ENCODE peak calls at places on chromosome 5, in seven cellular contexts. H, K, S, E, Y, R and I are unnamed samples.

GRCh38 chr5:138170299-138170698 is 8.1 kb downstream of the BRD8 start:
- DNase-seq in H (no peak), K (no peak), S (no peak), E (no peak), Y (no peak), R (no peak), I (no peak)

GRCh38 chr5:56910123-56910951 is 941 bp downstream of the SETD9 start:
- DNase-seq in H (no peak), K (no peak), S (peak; percentile 41), E (peak; percentile 47), Y (peak; percentile 49), R (no peak), I (peak; percentile 75)

GRCh38 chr5:134046330-134046729 is 41.6 kb upstream of the VDAC1 start:
- DNase-seq in H (no peak), K (no peak), S (no peak), E (no peak), Y (no peak), R (no peak), I (no peak)

GRCh38 chr5:179357036-179357435 is 11.8 kb upstream of the ADAMTS2 start:
- DNase-seq in H (no peak), K (no peak), S (no peak), E (no peak), Y (no peak), R (no peak), I (no peak)

GRCh38 chr5:156715287-156715686 is 134.8 kb upstream of the PPP1R2B start:
- DNase-seq in H (no peak), K (no peak), S (no peak), E (no peak), Y (no peak), R (no peak), I (no peak)

GRCh38 chr5:109485030-109485429 is 75.3 kb upstream of the PJA2 start:
- DNase-seq in H (peak; percentile 61), K (peak; percentile 59), S (no peak), E (peak; percentile 61), Y (peak; percentile 85), R (no peak), I (peak; percentile 83)

GRCh38 chr5:79856456-79857055 is 134.5 kb downstream of the MTX3 start:
- DNase-seq in H (no peak), K (no peak), S (no peak), E (no peak), Y (no peak), R (no peak), I (no peak)

GRCh38 chr5:29230526-29231050 is 1962.9 kb upstream of the CDH6 start:
- DNase-seq in H (no peak), K (no peak), S (no peak), E (no peak), Y (no peak), R (no peak), I (no peak)

GRCh38 chr5:146388418-146388817 is 49.8 kb downstream of the POU4F3 start:
- DNase-seq in H (no peak), K (no peak), S (no peak), E (no peak), Y (no peak), R (no peak), I (no peak)

GRCh38 chr5:102959055-102959454 is 160.9 kb downstream of the GIN1 start:
- DNase-seq in H (no peak), K (peak; percentile 94), S (no peak), E (no peak), Y (no peak), R (no peak), I (no peak)

GRCh38 chr5:93294184-93294583 is 286.8 kb downstream of the NR2F1-AS1 start:
- DNase-seq in H (no peak), K (no peak), S (no peak), E (no peak), Y (no peak), R (no peak), I (no peak)

GRCh38 chr5:59071755-59072549 is 489.1 kb downstream of the RAB3C start:
- DNase-seq in H (no peak), K (no peak), S (no peak), E (no peak), Y (no peak), R (no peak), I (no peak)

GRCh38 chr5:59065551-59065950 is 482.7 kb downstream of the RAB3C start:
- DNase-seq in H (no peak), K (no peak), S (no peak), E (no peak), Y (no peak), R (no peak), I (no peak)

GRCh38 chr5:59066367-59067163 is 483.7 kb downstream of the RAB3C start:
- DNase-seq in H (no peak), K (peak; percentile 30), S (no peak), E (no peak), Y (no peak), R (no peak), I (no peak)

GRCh38 chr5:59067976-59068651 is 485.2 kb downstream of the RAB3C start:
- DNase-seq in H (no peak), K (no peak), S (no peak), E (no peak), Y (no peak), R (no peak), I (no peak)

GRCh38 chr5:59069438-59070079 is 486.7 kb downstream of the RAB3C start:
- DNase-seq in H (no peak), K (peak; percentile 98), S (no peak), E (peak; percentile 37), Y (peak; percentile 65), R (no peak), I (no peak)
- H3K4me1 ChIP-seq in H (no peaks in the 10 kb centered on the region), K (no peaks in the 10 kb centered on the region), S (no peaks in the 10 kb centered on the region), E (peaks cover 6% of the 10 kb centered on the region), Y (no peaks in the 10 kb centered on the region), R (no peaks in the 10 kb centered on the region), I (no peaks in the 10 kb centered on the region)

DNA sequence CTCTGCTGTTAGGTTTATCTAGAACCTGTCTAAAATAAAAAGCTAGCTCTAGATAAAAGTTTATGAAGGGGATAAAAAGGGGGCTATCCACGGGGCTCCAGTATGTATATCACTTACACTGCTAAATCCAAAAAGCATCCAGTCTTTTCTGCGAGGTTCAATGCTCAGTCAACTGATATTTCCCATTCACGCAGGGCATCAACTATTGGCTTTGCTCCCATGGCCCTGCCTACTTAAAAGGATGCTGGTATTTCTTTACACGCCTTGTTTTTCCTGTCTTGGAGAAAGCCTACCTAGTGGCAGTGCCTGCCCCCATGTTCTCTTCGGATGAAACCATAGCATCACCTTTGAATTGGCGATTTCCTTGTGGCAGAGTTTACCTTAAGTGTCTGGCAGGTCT is 8.1 kb downstream of the SPRY4 start:
- DNase-seq in H (no peak), K (no peak), S (no peak), E (no peak), Y (no peak), R (no peak), I (no peak)
- H3K4me1 ChIP-seq in H (peaks cover 31% of the 10 kb centered on the region), K (peaks cover 35% of the 10 kb centered on the region), S (peaks cover 18% of the 10 kb centered on the region), E (peaks cover 100% of the 10 kb centered on the region), Y (no peaks in the 10 kb centered on the region), R (peaks cover 3% of the 10 kb centered on the region), I (peaks cover 24% of the 10 kb centered on the region)

GRCh38 chr5:154608531-154609011 is 130.5 kb upstream of the HAND1 start:
- DNase-seq in H (no peak), K (no peak), S (no peak), E (no peak), Y (no peak), R (no peak), I (no peak)

GRCh38 chr5:154606246-154606645 is 128.2 kb upstream of the HAND1 start:
- DNase-seq in H (no peak), K (no peak), S (no peak), E (no peak), Y (no peak), R (no peak), I (no peak)

GRCh38 chr5:154607746-154608145 is 129.7 kb upstream of the HAND1 start:
- DNase-seq in H (no peak), K (no peak), S (no peak), E (no peak), Y (no peak), R (no peak), I (no peak)

GRCh38 chr5:154603978-154604679 is 126.1 kb upstream of the HAND1 start:
- DNase-seq in H (no peak), K (peak; percentile 58), S (no peak), E (peak; percentile 21), Y (peak; percentile 6), R (no peak), I (no peak)

DNA sequence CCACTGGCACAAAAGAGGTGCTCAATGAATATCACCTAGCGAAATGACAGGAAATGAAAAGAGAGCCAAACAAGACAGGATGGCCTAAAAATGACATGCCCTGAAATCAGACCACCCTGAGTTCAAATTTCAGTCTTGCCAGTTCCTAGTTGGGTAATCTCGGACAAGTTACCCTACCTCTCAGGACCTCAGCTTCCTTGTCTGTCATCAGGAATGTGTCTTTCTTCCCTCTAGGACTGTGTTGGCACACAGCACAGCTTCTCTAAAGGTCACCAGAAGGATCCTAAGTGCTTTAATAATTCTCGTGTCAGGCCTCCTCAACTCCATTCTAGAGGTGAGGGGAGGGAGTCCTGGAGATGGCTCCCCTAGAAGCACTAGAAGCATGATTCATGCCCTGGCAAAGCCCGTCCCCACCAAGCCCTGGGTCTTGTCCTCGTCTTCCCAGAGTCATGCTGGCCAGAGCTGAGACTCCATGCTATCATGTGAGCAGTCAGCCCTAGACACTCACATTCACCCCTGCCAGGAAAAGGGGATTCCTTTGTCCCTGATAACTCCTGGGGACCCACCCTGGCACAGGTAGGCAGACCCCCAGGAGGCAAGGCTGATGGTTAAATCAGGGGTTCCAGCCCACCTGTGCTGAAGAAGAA is 128.8 kb upstream of the HAND1 start:
- DNase-seq in H (no peak), K (no peak), S (no peak), E (no peak), Y (no peak), R (no peak), I (no peak)
- H3K4me1 ChIP-seq in H (no peaks in the 10 kb centered on the region), K (peaks cover 17% of the 10 kb centered on the region), S (peaks cover 8% of the 10 kb centered on the region), E (peaks cover 15% of the 10 kb centered on the region), Y (peaks cover 21% of the 10 kb centered on the region), R (no peaks in the 10 kb centered on the region), I (peaks cover 12% of the 10 kb centered on the region)

GRCh38 chr5:142811840-142812557 is 41.8 kb downstream of the ARHGAP26 start:
- DNase-seq in H (no peak), K (no peak), S (no peak), E (no peak), Y (no peak), R (no peak), I (no peak)
- H3K4me1 ChIP-seq in H (peaks cover 14% of the 10 kb centered on the region), K (peaks cover 15% of the 10 kb centered on the region), S (no peaks in the 10 kb centered on the region), E (peaks cover 100% of the 10 kb centered on the region), Y (peaks cover 32% of the 10 kb centered on the region), R (peaks cover 7% of the 10 kb centered on the region), I (peaks cover 17% of the 10 kb centered on the region)

GRCh38 chr5:61301820-61302563 is 30.1 kb upstream of the ZSWIM6 start:
- DNase-seq in H (peak; percentile 68), K (peak; percentile 99), S (no peak), E (peak; percentile 46), Y (peak; percentile 94), R (no peak), I (peak; percentile 68)

GRCh38 chr5:61304611-61305369 is 27.3 kb upstream of the ZSWIM6 start:
- DNase-seq in H (peak; percentile 77), K (peak; percentile 97), S (peak; percentile 52), E (no peak), Y (peak; percentile 77), R (no peak), I (peak; percentile 82)

GRCh38 chr5:61306531-61307195 is 25.4 kb upstream of the ZSWIM6 start:
- DNase-seq in H (no peak), K (peak; percentile 97), S (no peak), E (no peak), Y (no peak), R (no peak), I (no peak)

GRCh38 chr5:61301345-61301744 is 30.7 kb upstream of the ZSWIM6 start:
- DNase-seq in H (no peak), K (no peak), S (no peak), E (no peak), Y (no peak), R (no peak), I (no peak)

GRCh38 chr5:61303348-61303747 is 28.7 kb upstream of the ZSWIM6 start:
- DNase-seq in H (no peak), K (no peak), S (no peak), E (no peak), Y (no peak), R (no peak), I (no peak)
- H3K4me1 ChIP-seq in H (no peaks in the 10 kb centered on the region), K (peaks cover 24% of the 10 kb centered on the region), S (no peaks in the 10 kb centered on the region), E (peaks cover 41% of the 10 kb centered on the region), Y (peaks cover 45% of the 10 kb centered on the region), R (no peaks in the 10 kb centered on the region), I (peaks cover 21% of the 10 kb centered on the region)